ENCODE peak calls at places on chromosome 5, in four cellular contexts. V is posterior cingulate gyrus; F is CD4-positive, alpha-beta T cell; N is iris pigment epithelial cell. T is an unnamed sample.
A peak's percentile ranks its signal among the peaks of the same experiment; 100 is the strongest.

GRCh38 chr5:110054240-110054639 is 364.5 kb downstream of the MAN2A1 start:
- DNase-seq in V (no peak), F (peak; percentile 82), N (peak; percentile 82), T (no peak)

GRCh38 chr5:108681079-108681921 is 66.4 kb upstream of the FER start:
- DNase-seq in V (no peak), F (no peak), N (peak; percentile 82), T (no peak)

GRCh38 chr5:112174959-112175594 is 244.0 kb downstream of the EPB41L4A start:
- DNase-seq in V (no peak), F (no peak), N (peak; percentile 36), T (no peak)

GRCh38 chr5:68074048-68074632 is 141.4 kb upstream of the PIK3R1 start:
- DNase-seq in V (no peak), F (no peak), N (peak; percentile 15), T (no peak)

GRCh38 chr5:74552101-74552500 is 88.4 kb downstream of the ENC1 start:
- DNase-seq in V (no peak), F (no peak), N (peak; percentile 21), T (no peak)

GRCh38 chr5:173707392-173707791 is 90.9 kb upstream of the BOD1 start:
- DNase-seq in V (peak; percentile 87), F (no peak), N (peak; percentile 22), T (no peak)

GRCh38 chr5:178642351-178642909 is 15.6 kb upstream of the CLK4 start:
- DNase-seq in V (peak; percentile 86), F (no peak), N (peak; percentile 95), T (no peak)

GRCh38 chr5:100668511-100668910 is 133.3 kb downstream of the FAM174A start:
- DNase-seq in V (no peak), F (no peak), N (peak; percentile 77), T (no peak)

GRCh38 chr5:102014371-102014770 is 281.7 kb downstream of the SLCO4C1 start:
- DNase-seq in V (no peak), F (no peak), N (no peak), T (no peak)

GRCh38 chr5:140194662-140195061 is 19.7 kb downstream of the CYSTM1 start:
- DNase-seq in V (no peak), F (no peak), N (no peak), T (no peak)